ENCODE peak calls at places on chromosomes 6 and 20, in nine cellular contexts. A is Panc1, K is PC-9, P is right lobe of liver, Y is vagina, T is sigmoid colon, W is RWPE2, B is upper lobe of right lung, U is testis. N is an unnamed sample.

GRCh38 chr6:153997221-153997620 is 41.8 kb upstream of the OPRM1 start:
- DNase-seq in A (no peak), K (no peak), P (no peak), Y (no peak), T (no peak), W (no peak), B (no peak), U (no peak), N (no peak)

GRCh38 chr6:25670208-25670607 is 18.2 kb downstream of the SCGN start:
- DNase-seq in A (no peak), K (no peak), P (no peak), Y (no peak), T (no peak), W (no peak), B (no peak), U (no peak), N (no peak)

GRCh38 chr20:58467572-58468330 is 47.4 kb downstream of the APCDD1L start:
- DNase-seq in A (no peak), K (no peak), P (no peak), Y (no peak), T (peak; percentile 79), W (peak; percentile 83), B (no peak), U (peak; percentile 32), N (no peak)

GRCh38 chr6:154518386-154518785 is 7.9 kb upstream of the CNKSR3 start:
- DNase-seq in A (no peak), K (no peak), P (no peak), Y (no peak), T (no peak), W (no peak), B (no peak), U (no peak), N (no peak)

GRCh38 chr6:138607478-138608433 is 108.5 kb upstream of the NHSL1 start:
- DNase-seq in A (no peak), K (no peak), P (no peak), Y (no peak), T (no peak), W (no peak), B (no peak), U (no peak), N (no peak)

GRCh38 chr6:155154158-155154830 is 109.5 kb upstream of the CLDN20 start:
- DNase-seq in A (no peak), K (peak; percentile 86), P (no peak), Y (no peak), T (no peak), W (no peak), B (no peak), U (no peak), N (peak; percentile 94)

GRCh38 chr6:162371133-162371532 is 356.4 kb downstream of the PRKN start:
- DNase-seq in A (no peak), K (no peak), P (no peak), Y (no peak), T (no peak), W (no peak), B (no peak), U (no peak), N (no peak)

GRCh38 chr6:144845181-144845580 is 560.0 kb downstream of the UTRN start:
- DNase-seq in A (no peak), K (no peak), P (no peak), Y (no peak), T (no peak), W (no peak), B (no peak), U (no peak), N (no peak)

GRCh38 chr6:149990672-149991402 is 27.1 kb downstream of the ULBP1 start:
- DNase-seq in A (no peak), K (no peak), P (no peak), Y (no peak), T (no peak), W (no peak), B (no peak), U (peak; percentile 33), N (no peak)

GRCh38 chr6:98871821-98872220 is 37.4 kb downstream of the POU3F2 start:
- DNase-seq in A (no peak), K (no peak), P (no peak), Y (no peak), T (no peak), W (no peak), B (no peak), U (no peak), N (no peak)

GRCh38 chr6:147054158-147054557 is 150.1 kb upstream of the STXBP5 start:
- DNase-seq in A (no peak), K (no peak), P (no peak), Y (no peak), T (no peak), W (no peak), B (no peak), U (no peak), N (no peak)

GRCh38 chr6:89711801-89712200 is 73.3 kb upstream of the LYRM2 start:
- DNase-seq in A (no peak), K (no peak), P (no peak), Y (no peak), T (no peak), W (no peak), B (no peak), U (no peak), N (no peak)

GRCh38 chr6:112253505-112253841 is 894 bp downstream of the LAMA4 start:
- DNase-seq in A (no peak), K (no peak), P (no peak), Y (no peak), T (no peak), W (no peak), B (no peak), U (peak; percentile 15), N (no peak)

GRCh38 chr20:45470262-45470931 is 844 bp downstream of the WFDC2 start:
- DNase-seq in A (no peak), K (peak; percentile 63), P (peak; percentile 37), Y (no peak), T (peak; percentile 87), W (peak; percentile 84), B (peak; percentile 90), U (peak; percentile 62), N (no peak)

GRCh38 chr6:53020005-53020744 is 25.1 kb upstream of the GSTA4 start:
- DNase-seq in A (no peak), K (no peak), P (no peak), Y (no peak), T (no peak), W (no peak), B (no peak), U (no peak), N (no peak)

GRCh38 chr6:1995521-1996110 is 249.8 kb downstream of the GMDS start:
- DNase-seq in A (no peak), K (no peak), P (no peak), Y (no peak), T (no peak), W (no peak), B (no peak), U (no peak), N (no peak)

GRCh38 chr20:24736131-24736843 is 212.8 kb upstream of the CST7 start:
- DNase-seq in A (no peak), K (no peak), P (no peak), Y (no peak), T (no peak), W (no peak), B (no peak), U (no peak), N (peak; percentile 82)

GRCh38 chr6:91637217-91637616 is 1050.3 kb upstream of the MAP3K7 start:
- DNase-seq in A (no peak), K (no peak), P (no peak), Y (no peak), T (no peak), W (no peak), B (no peak), U (no peak), N (no peak)
- H3K27me3 ChIP-seq in A (no peaks in the 10 kb centered on the region), K (no peaks in the 10 kb centered on the region), P (no peaks in the 10 kb centered on the region), Y (no peaks in the 10 kb centered on the region), T (no peaks in the 10 kb centered on the region), W (peaks cover 7% of the 10 kb centered on the region), B (no peaks in the 10 kb centered on the region), U (no peaks in the 10 kb centered on the region), N (no peaks in the 10 kb centered on the region)

GRCh38 chr6:36200154-36200891 is 3.8 kb downstream of the BRPF3 start:
- DNase-seq in A (no peak), K (no peak), P (no peak), Y (no peak), T (no peak), W (no peak), B (no peak), U (no peak), N (no peak)
- H3K9me3 ChIP-seq in A (no peaks in the 10 kb centered on the region), K (no peaks in the 10 kb centered on the region), P (no peaks in the 10 kb centered on the region), Y (no peaks in the 10 kb centered on the region), T (no peaks in the 10 kb centered on the region), W (no peaks in the 10 kb centered on the region), B (no peaks in the 10 kb centered on the region), U (no peaks in the 10 kb centered on the region), N (peaks cover 4% of the 10 kb centered on the region)

DNA sequence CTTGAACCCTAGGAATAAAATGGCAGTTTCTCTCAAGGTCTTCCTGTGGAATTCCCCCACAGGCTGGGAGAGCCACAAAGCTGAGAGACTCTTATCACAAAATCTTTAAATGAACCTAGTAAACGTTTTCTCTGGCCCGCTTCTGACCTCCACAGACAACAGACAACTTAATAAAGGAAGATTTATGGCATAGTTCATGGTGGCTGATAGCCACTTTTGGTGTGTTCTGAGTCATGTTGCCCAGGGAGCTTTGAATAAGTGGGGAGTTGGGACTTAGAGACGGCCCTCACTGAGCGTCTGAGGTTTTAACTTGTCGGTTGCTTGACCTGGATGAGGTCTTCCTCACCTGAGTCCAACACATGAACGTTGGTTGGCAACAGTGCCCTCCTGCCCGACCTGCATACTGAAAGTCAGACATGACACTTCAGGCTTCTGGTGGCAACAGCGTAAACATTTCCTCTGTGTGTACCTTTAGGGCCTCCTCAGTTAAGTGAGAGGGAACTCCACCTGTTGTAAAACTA is 124.2 kb downstream of the FOXO3 start:
- DNase-seq in A (no peak), K (peak; percentile 76), P (no peak), Y (no peak), T (no peak), W (no peak), B (no peak), U (no peak), N (peak; percentile 78)
- H3K4me1 ChIP-seq in A (peaks cover 6% of the 10 kb centered on the region), K (peaks cover 79% of the 10 kb centered on the region), P (no peaks in the 10 kb centered on the region), Y (peaks cover 51% of the 10 kb centered on the region), T (no peaks in the 10 kb centered on the region), W (peaks cover 43% of the 10 kb centered on the region), B (peaks cover 31% of the 10 kb centered on the region), U (peaks cover 10% of the 10 kb centered on the region), N (peaks cover 31% of the 10 kb centered on the region)

GRCh38 chr20:32571566-32571965 is 13.6 kb downstream of the NOL4L start:
- DNase-seq in A (no peak), K (no peak), P (no peak), Y (no peak), T (no peak), W (peak; percentile 78), B (no peak), U (no peak), N (no peak)
- H3K27me3 ChIP-seq in A (no peaks in the 10 kb centered on the region), K (no peaks in the 10 kb centered on the region), P (no peaks in the 10 kb centered on the region), Y (no peaks in the 10 kb centered on the region), T (no peaks in the 10 kb centered on the region), W (no peaks in the 10 kb centered on the region), B (no peaks in the 10 kb centered on the region), U (no peaks in the 10 kb centered on the region), N (no peaks in the 10 kb centered on the region)

N was measured in SJSA1.